ENCODE peak calls at places on chromosomes 16 and 17, in eight cellular contexts. K is NCI-H1930, X is GM06990, O is tibial artery, V is A549, Q is NCI-H1105, N is T-helper 9 cell, G is NCI-H2171 treated with DMSO at 0.1 percent for 48 hours. L is an unnamed sample.

GRCh38 chr16:27219161-27219560 is 15.8 kb downstream of the KDM8 start:
- DNase-seq in K (no peak), X (no peak), O (no peak), V (no peak), Q (no peak), N (no peak), G (peak), L (no peak)

GRCh38 chr17:7634384-7634783 is 4.4 kb downstream of the SHBG start:
- DNase-seq in K (peak), X (no peak), O (no peak), V (peak), Q (peak), N (no peak), G (no peak), L (peak)

GRCh38 chr17:74840989-74841666 is 18.6 kb downstream of the GRIN2C start:
- DNase-seq in K (no peak), X (no peak), O (peak), V (no peak), Q (no peak), N (no peak), G (no peak), L (peak)

GRCh38 chr16:56876048-56876447 is 11.0 kb downstream of the SLC12A3 start:
- DNase-seq in K (no peak), X (no peak), O (no peak), V (no peak), Q (no peak), N (no peak), G (no peak), L (no peak)

GRCh38 chr17:56292628-56293027 is 139.4 kb downstream of the ANKFN1 start:
- DNase-seq in K (no peak), X (no peak), O (no peak), V (no peak), Q (no peak), N (no peak), G (no peak), L (no peak)

GRCh38 chr17:81717049-81717765 is 5.1 kb downstream of the SLC25A10 start:
- DNase-seq in K (no peak), X (no peak), O (no peak), V (no peak), Q (no peak), N (no peak), G (no peak), L (no peak)

GRCh38 chr16:29816694-29817441 is 916 bp downstream of the PAGR1 start:
- DNase-seq in K (no peak), X (no peak), O (peak), V (peak), Q (no peak), N (no peak), G (peak), L (no peak)

GRCh38 chr17:14487068-14487467 is 186.2 kb downstream of the HS3ST3B1 start:
- DNase-seq in K (no peak), X (no peak), O (no peak), V (no peak), Q (no peak), N (no peak), G (no peak), L (no peak)

GRCh38 chr16:47947741-47948140 is 208.1 kb downstream of the ABCC12 start:
- DNase-seq in K (no peak), X (no peak), O (no peak), V (no peak), Q (no peak), N (no peak), G (no peak), L (no peak)

GRCh38 chr17:40251576-40251975 is 32.5 kb downstream of the WIPF2 start:
- DNase-seq in K (no peak), X (no peak), O (no peak), V (peak), Q (no peak), N (no peak), G (no peak), L (no peak)

GRCh38 chr17:34652001-34652400 is 72.6 kb downstream of the TMEM132E start:
- DNase-seq in K (no peak), X (no peak), O (no peak), V (no peak), Q (no peak), N (no peak), G (no peak), L (no peak)

GRCh38 chr17:12806630-12807029 is 17.3 kb downstream of the ARHGAP44 start:
- DNase-seq in K (no peak), X (no peak), O (no peak), V (no peak), Q (no peak), N (no peak), G (no peak), L (no peak)

GRCh38 chr17:49388290-49388640 is 26.2 kb upstream of the ZNF652 start:
- DNase-seq in K (no peak), X (peak), O (no peak), V (no peak), Q (no peak), N (peak), G (no peak), L (no peak)

GRCh38 chr16:28531777-28532744 is 6.7 kb downstream of the NUPR1 start:
- DNase-seq in K (no peak), X (no peak), O (peak), V (no peak), Q (no peak), N (no peak), G (no peak), L (no peak)

GRCh38 chr16:6428861-6429260 is 903.8 kb upstream of the RBFOX1 start:
- DNase-seq in K (peak), X (no peak), O (no peak), V (no peak), Q (no peak), N (no peak), G (no peak), L (no peak)

GRCh38 chr17:44966348-44967025 is 1.6 kb downstream of the C1QL1 start:
- DNase-seq in K (no peak), X (no peak), O (no peak), V (no peak), Q (no peak), N (no peak), G (no peak), L (no peak)

GRCh38 chr16:27355610-27356009 is 41.8 kb downstream of the IL4R start:
- DNase-seq in K (no peak), X (no peak), O (peak), V (no peak), Q (no peak), N (no peak), G (no peak), L (no peak)

GRCh38 chr17:82270651-82271050 is 2.8 kb downstream of the CSNK1D start:
- DNase-seq in K (no peak), X (no peak), O (no peak), V (no peak), Q (no peak), N (no peak), G (no peak), L (no peak)

GRCh38 chr16:30112197-30113030 is 923 bp downstream of the GDPD3 start:
- DNase-seq in K (no peak), X (peak), O (peak), V (peak), Q (no peak), N (peak), G (no peak), L (no peak)

GRCh38 chr16:31508706-31509523 is 724 bp upstream of the RUSF1 start:
- DNase-seq in K (no peak), X (no peak), O (no peak), V (no peak), Q (no peak), N (no peak), G (peak), L (no peak)

GRCh38 chr16:22970191-22970845 is 156.4 kb downstream of the HS3ST2 start:
- DNase-seq in K (no peak), X (no peak), O (no peak), V (no peak), Q (no peak), N (no peak), G (no peak), L (no peak)

GRCh38 chr16:85291302-85292148 is 179.3 kb upstream of the CIBAR2 start:
- DNase-seq in K (no peak), X (no peak), O (no peak), V (no peak), Q (no peak), N (no peak), G (no peak), L (no peak)

GRCh38 chr17:968812-969766 is 10.5 kb downstream of the NXN start:
- DNase-seq in K (no peak), X (no peak), O (no peak), V (no peak), Q (no peak), N (no peak), G (no peak), L (no peak)

GRCh38 chr16:28984091-28984490 is 761 bp upstream of the LAT start:
- DNase-seq in K (no peak), X (no peak), O (no peak), V (no peak), Q (no peak), N (no peak), G (no peak), L (no peak)

GRCh38 chr16:9012848-9013507 is 49.3 kb upstream of the USP7 start:
- DNase-seq in K (peak), X (no peak), O (no peak), V (no peak), Q (no peak), N (no peak), G (peak), L (peak)

GRCh38 chr17:2232244-2232638 is 71.3 kb downstream of the SMG6 start:
- DNase-seq in K (no peak), X (no peak), O (peak), V (no peak), Q (no peak), N (no peak), G (no peak), L (no peak)

GRCh38 chr17:61416540-61417363 is 17.1 kb downstream of the TBX2 start:
- DNase-seq in K (peak), X (no peak), O (peak), V (peak), Q (peak), N (peak), G (peak), L (peak)

GRCh38 chr17:70353408-70354092 is 184.2 kb downstream of the KCNJ2 start:
- DNase-seq in K (no peak), X (no peak), O (no peak), V (no peak), Q (no peak), N (no peak), G (no peak), L (no peak)

GRCh38 chr17:43220511-43221125 is 7.8 kb downstream of the CCDC200 start:
- DNase-seq in K (no peak), X (no peak), O (no peak), V (no peak), Q (no peak), N (no peak), G (no peak), L (no peak)

GRCh38 chr17:5522476-5522875 is 36.1 kb downstream of the MIS12 start:
- DNase-seq in K (no peak), X (no peak), O (no peak), V (no peak), Q (no peak), N (no peak), G (no peak), L (no peak)

GRCh38 chr17:50766222-50767023 is 895 bp downstream of the ANKRD40CL start:
- DNase-seq in K (no peak), X (no peak), O (no peak), V (no peak), Q (no peak), N (no peak), G (no peak), L (no peak)

GRCh38 chr17:6159541-6160187 is 89.5 kb downstream of the WSCD1 start:
- DNase-seq in K (no peak), X (no peak), O (no peak), V (no peak), Q (no peak), N (no peak), G (no peak), L (no peak)

GRCh38 chr16:28495098-28495793 is 803 bp downstream of the APOBR start:
- DNase-seq in K (no peak), X (no peak), O (no peak), V (no peak), Q (no peak), N (no peak), G (no peak), L (no peak)

GRCh38 chr16:3188925-3189825 is 1.2 kb downstream of the OR1F1 start:
- DNase-seq in K (no peak), X (peak), O (no peak), V (peak), Q (no peak), N (no peak), G (peak), L (peak)